ENCODE peak calls at places on chromosomes 3 and 15, in six cellular contexts. L, W, T, I, E and F are unnamed samples.
A peak's percentile ranks its signal among the peaks of the same experiment; 100 is the strongest.

GRCh38 chr15:66567897-66568296 is 2.1 kb upstream of the LCTL start:
- DNase-seq in T (no peak), W (no peak), L (no peak), E (no peak), I (no peak), F (no peak)

GRCh38 chr3:178802993-178803693 is 266.9 kb downstream of the KCNMB2 start:
- DNase-seq in T (no peak), E (no peak), W (no peak), L (no peak), I (no peak), F (peak; percentile 38)

GRCh38 chr15:59105839-59106238 is 893 bp downstream of the CCNB2 start:
- DNase-seq in E (no peak), L (no peak), T (no peak), I (no peak), W (peak; percentile 49), F (no peak)

GRCh38 chr3:194736277-194736895 is 50.7 kb downstream of the FAM43A start:
- DNase-seq in W (no peak), I (no peak), L (no peak), E (no peak), T (no peak), F (no peak)

GRCh38 chr15:56244811-56245576 is 1.3 kb upstream of the RFX7 start:
- DNase-seq in L (peak; percentile 21), I (no peak), W (peak; percentile 9), T (no peak), E (peak; percentile 85), F (no peak)

GRCh38 chr15:79402136-79402535 is 30.0 kb upstream of the MINAR1 start:
- DNase-seq in I (no peak), E (no peak), L (no peak), W (no peak), T (no peak), F (no peak)

GRCh38 chr3:13623101-13623654 is 74.3 kb downstream of the FBLN2 start:
- DNase-seq in T (peak; percentile 42), W (peak; percentile 43), E (peak; percentile 10), L (no peak), I (no peak), F (no peak)

GRCh38 chr3:175651716-175652115 is 792.6 kb downstream of the NAALADL2 start:
- DNase-seq in L (no peak), T (no peak), I (no peak), E (no peak), W (no peak), F (no peak)

GRCh38 chr15:91468861-91469260 is 368.8 kb downstream of the SV2B start:
- DNase-seq in L (no peak), E (no peak), I (no peak), T (no peak), W (peak; percentile 5), F (no peak)

GRCh38 chr3:80492162-80492561 is 724.4 kb upstream of the ROBO1 start:
- DNase-seq in I (no peak), L (no peak), E (no peak), T (no peak), W (no peak), F (no peak)

GRCh38 chr15:36941798-36942197 is 158.6 kb downstream of the MEIS2 start:
- DNase-seq in I (no peak), W (no peak), T (no peak), L (no peak), E (no peak), F (no peak)

GRCh38 chr15:96948981-96949380 is 618.5 kb downstream of the NR2F2 start:
- DNase-seq in L (no peak), E (no peak), I (no peak), W (no peak), T (no peak), F (no peak)

GRCh38 chr15:96947296-96947695 is 616.8 kb downstream of the NR2F2 start:
- DNase-seq in I (no peak), E (no peak), W (peak; percentile 22), L (no peak), T (no peak), F (no peak)

GRCh38 chr15:96947830-96948229 is 617.3 kb downstream of the NR2F2 start:
- DNase-seq in I (no peak), T (no peak), L (no peak), W (peak; percentile 77), E (no peak), F (no peak)
- H3K4me3 ChIP-seq in I (no peak overlapping the region), T (no peak overlapping the region), L (peak overlapping the region; percentile 54), W (peak overlapping the region; percentile 29), E (no peak overlapping the region), F (no peak overlapping the region)

DNA sequence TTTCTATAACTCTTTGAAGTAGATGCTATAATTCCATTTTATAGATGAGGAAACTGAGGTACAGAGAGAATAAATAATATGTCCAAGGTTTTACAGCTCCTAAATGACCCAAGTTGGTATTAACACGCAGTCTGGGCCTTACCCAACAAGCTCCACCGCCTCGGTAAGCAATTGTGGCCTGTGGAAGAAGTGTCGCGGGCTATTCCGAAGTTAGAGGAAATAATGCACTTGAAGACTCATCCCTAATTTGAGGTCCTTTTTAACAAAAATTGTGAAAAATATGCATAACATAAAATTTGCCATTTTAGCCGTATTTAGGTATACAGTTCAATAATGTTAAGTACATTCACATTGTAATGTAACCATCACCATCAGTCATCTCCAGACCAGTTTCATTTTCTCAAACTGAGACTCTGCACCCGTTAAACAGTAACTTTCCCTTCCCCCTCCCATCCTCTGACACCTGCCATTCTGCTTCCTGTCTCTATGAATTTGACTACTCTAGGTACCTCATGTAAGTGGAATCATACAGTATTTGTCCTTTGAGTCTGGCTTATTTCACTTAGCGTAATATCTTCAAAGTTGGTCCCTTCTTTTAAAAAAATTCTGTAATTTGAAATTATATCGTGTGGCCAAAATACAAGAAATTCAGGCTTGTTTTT is 18.2 kb downstream of the IDH3A start:
- DNase-seq in E (no peak), T (no peak), I (no peak), W (no peak), L (no peak), F (no peak)
- H3K4me3 ChIP-seq in E (no peak overlapping the region), T (no peak overlapping the region), I (no peak overlapping the region), W (no peak overlapping the region), L (no peak overlapping the region), F (no peak overlapping the region)

DNA sequence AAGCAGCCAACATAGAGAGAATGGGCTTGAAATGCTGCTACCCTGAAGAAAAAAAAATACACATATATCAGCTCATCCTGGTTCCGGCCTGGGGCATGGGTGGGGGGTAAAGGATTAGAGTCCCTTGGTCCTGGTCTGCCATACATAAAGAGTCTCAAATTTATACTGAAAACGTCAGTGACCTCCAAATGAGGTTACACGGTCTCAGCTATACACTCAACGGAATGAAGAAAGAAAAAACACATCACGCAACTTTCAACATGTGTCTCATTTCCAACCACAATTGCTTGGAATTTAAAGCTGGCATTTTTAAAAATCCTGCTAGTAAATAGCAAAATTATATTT is 612.8 kb downstream of the MCTP2 start:
- DNase-seq in E (peak; percentile 19), T (no peak), L (no peak), I (no peak), W (no peak), F (no peak)
- H3K4me3 ChIP-seq in E (peak overlapping the region; percentile 63), T (no peak overlapping the region), L (peak overlapping the region; percentile 70), I (no peak overlapping the region), W (no peak overlapping the region), F (no peak overlapping the region)

GRCh38 chr3:84825817-84826216 is 133.0 kb upstream of the CADM2 start:
- DNase-seq in T (no peak), W (peak; percentile 2), L (no peak), E (no peak), I (no peak), F (no peak)
- H3K4me3 ChIP-seq in T (no peak overlapping the region), W (no peak overlapping the region), L (no peak overlapping the region), E (no peak overlapping the region), I (no peak overlapping the region), F (no peak overlapping the region)

DNA sequence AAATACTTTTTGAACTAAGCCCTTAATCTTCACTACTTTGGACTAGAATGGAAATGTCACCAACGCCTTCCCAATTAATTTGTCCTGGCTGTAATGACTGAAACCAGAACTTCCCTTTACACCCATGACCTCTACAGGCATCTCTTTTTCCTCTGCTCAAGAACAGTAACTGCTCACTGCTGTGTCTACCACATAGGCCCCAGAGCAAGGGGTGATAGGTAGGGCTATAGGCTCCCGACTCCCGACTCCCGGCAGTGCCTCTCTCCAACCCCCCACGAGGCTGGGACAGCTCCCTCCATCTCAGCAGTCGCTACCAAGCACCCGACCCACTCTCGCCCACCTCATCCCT is 384 bp upstream of the LEKR1 start:
- DNase-seq in I (no peak), L (no peak), W (no peak), T (no peak), E (no peak), F (no peak)
- H3K4me3 ChIP-seq in I (peak overlapping the region; percentile 56), L (peak overlapping the region; percentile 66), W (peak overlapping the region; percentile 53), T (peak overlapping the region; percentile 52), E (peak overlapping the region; percentile 71), F (peak overlapping the region; percentile 62)

GRCh38 chr3:86961297-86961696 is 29.7 kb downstream of the VGLL3 start:
- DNase-seq in W (no peak), T (no peak), L (no peak), E (no peak), I (no peak), F (no peak)
- H3K4me3 ChIP-seq in W (no peak overlapping the region), T (no peak overlapping the region), L (no peak overlapping the region), E (no peak overlapping the region), I (no peak overlapping the region), F (no peak overlapping the region)

GRCh38 chr3:183277260-183277659 is 24.2 kb downstream of the B3GNT5 start:
- DNase-seq in W (no peak), T (no peak), E (no peak), I (no peak), L (no peak), F (no peak)

GRCh38 chr3:183281126-183281797 is 28.2 kb downstream of the B3GNT5 start:
- DNase-seq in W (peak; percentile 10), I (no peak), L (no peak), E (no peak), T (no peak), F (no peak)

GRCh38 chr3:183279371-183279770 is 26.3 kb downstream of the B3GNT5 start:
- DNase-seq in L (no peak), T (no peak), W (peak; percentile 22), I (no peak), E (no peak), F (no peak)

GRCh38 chr3:183275418-183275817 is 22.4 kb downstream of the B3GNT5 start:
- DNase-seq in T (no peak), W (no peak), L (no peak), I (no peak), E (no peak), F (peak; percentile 83)

GRCh38 chr3:183278479-183279088 is 25.5 kb downstream of the B3GNT5 start:
- DNase-seq in E (no peak), W (no peak), L (no peak), I (no peak), T (no peak), F (peak; percentile 95)
- H3K4me3 ChIP-seq in E (no peak overlapping the region), W (no peak overlapping the region), L (no peak overlapping the region), I (no peak overlapping the region), T (no peak overlapping the region), F (no peak overlapping the region)

GRCh38 chr3:49131576-49131975 is 1.3 kb downstream of the LAMB2 start:
- DNase-seq in T (no peak), I (no peak), E (no peak), L (no peak), W (no peak), F (no peak)

GRCh38 chr3:49132073-49132436 is 795 bp downstream of the LAMB2 start:
- DNase-seq in L (no peak), T (no peak), I (no peak), E (no peak), W (no peak), F (no peak)

GRCh38 chr3:49133226-49133951 is 539 bp upstream of the LAMB2 start:
- DNase-seq in E (peak; percentile 80), W (peak; percentile 94), T (peak; percentile 90), L (peak; percentile 90), I (peak; percentile 62), F (peak; percentile 84)

GRCh38 chr3:49132437-49133225 is at the start of gene LAMB2:
- DNase-seq in L (peak; percentile 78), E (peak; percentile 79), T (peak; percentile 84), I (peak; percentile 58), W (peak; percentile 94), F (peak; percentile 68)

GRCh38 chr3:49131040-49131439 is 1.8 kb downstream of the LAMB2 start:
- DNase-seq in I (no peak), T (no peak), L (no peak), W (no peak), E (no peak), F (no peak)
- H3K4me3 ChIP-seq in I (no peak overlapping the region), T (no peak overlapping the region), L (no peak overlapping the region), W (no peak overlapping the region), E (no peak overlapping the region), F (no peak overlapping the region)